ENCODE peak calls at places on chromosomes 6 and 20, in four cellular contexts. V is CD8-positive, alpha-beta T cell; Z is aorta; D is neuronal stem cell. X is an unnamed sample. For H3K9me3, H3K36me3 and H3K4me1, the result is how much of the 10 kb centered on the place peaks cover.

GRCh38 chr6:150766201-150766997 is 99.1 kb upstream of the MTHFD1L start:
- DNase-seq in V (no peak), Z (no peak), D (no peak), X (no peak)

GRCh38 chr20:2137552-2138201 is 36.0 kb downstream of the STK35 start:
- DNase-seq in V (no peak), Z (no peak), D (no peak), X (no peak)

GRCh38 chr20:9903048-9903651 is 64.3 kb upstream of the PAK5 start:
- DNase-seq in V (no peak), Z (no peak), D (peak), X (no peak)

GRCh38 chr6:28758046-28758817 is 165.6 kb downstream of the TRIM27 start:
- DNase-seq in V (no peak), Z (no peak), D (no peak), X (no peak)

GRCh38 chr6:6880745-6881437 is 226.9 kb upstream of the RREB1 start:
- DNase-seq in V (no peak), Z (no peak), D (no peak), X (no peak)

GRCh38 chr6:130018830-130019795 is 732 bp downstream of the L3MBTL3 start:
- DNase-seq in V (peak), Z (peak), D (peak), X (peak)

GRCh38 chr6:108598316-108598863 is 37.7 kb downstream of the FOXO3 start:
- DNase-seq in V (no peak), Z (no peak), D (no peak), X (no peak)

GRCh38 chr20:2557873-2558580 is 21.7 kb downstream of the TMC2 start:
- DNase-seq in V (no peak), Z (no peak), D (no peak), X (no peak)

GRCh38 chr20:36407196-36407733 is 101.1 kb downstream of the DLGAP4 start:
- DNase-seq in V (no peak), Z (no peak), D (no peak), X (no peak)

GRCh38 chr20:2694519-2694918 is 1.9 kb downstream of the EBF4 start:
- DNase-seq in V (no peak), Z (peak), D (no peak), X (no peak)

GRCh38 chr6:129340983-129341382 is 369.0 kb downstream of the ARHGAP18 start:
- DNase-seq in V (no peak), Z (no peak), D (no peak), X (no peak)

GRCh38 chr20:37649017-37649416 is 44.8 kb upstream of the CTNNBL1 start:
- DNase-seq in V (no peak), Z (no peak), D (no peak), X (no peak)
- H3K9me3 ChIP-seq in V (under half), Z (under half), D (under half), X (under half)

GRCh38 chr6:37456126-37456525 is 23.1 kb downstream of the CMTR1 start:
- DNase-seq in V (no peak), Z (no peak), D (no peak), X (no peak)

GRCh38 chr6:37459981-37460800 is 27.2 kb downstream of the CMTR1 start:
- DNase-seq in V (no peak), Z (no peak), D (peak), X (no peak)

GRCh38 chr6:37456816-37457560 is 24.0 kb downstream of the CMTR1 start:
- DNase-seq in V (no peak), Z (no peak), D (no peak), X (no peak)

DNA sequence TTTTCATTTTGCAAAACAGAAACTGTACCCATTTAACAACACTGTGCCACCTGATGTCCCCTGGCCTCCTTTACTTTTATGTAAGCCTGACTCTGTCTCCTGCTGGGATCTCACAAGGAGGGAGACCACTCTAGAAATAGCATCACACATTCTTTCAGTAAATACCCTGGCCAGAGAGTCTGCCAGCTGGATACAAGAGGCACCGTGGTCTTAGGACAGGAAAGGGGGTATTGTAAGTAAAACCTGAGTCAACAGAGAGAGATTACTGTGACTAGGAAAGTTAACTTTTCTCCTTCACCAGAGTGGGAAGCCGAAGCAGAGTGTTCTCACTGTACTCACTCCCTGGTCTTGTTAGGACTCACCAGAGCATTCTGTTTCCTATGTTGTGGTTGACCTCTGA is 27.8 kb downstream of the CMTR1 start:
- DNase-seq in V (no peak), Z (no peak), D (no peak), X (no peak)
- H3K36me3 ChIP-seq in V (half or more), Z (under half), D (half or more), X (half or more)

GRCh38 chr6:158816329-158816728 is 2.8 kb downstream of the EZR start:
- DNase-seq in V (no peak), Z (no peak), D (no peak), X (no peak)

GRCh38 chr6:158818008-158818579 is 1.1 kb downstream of the EZR start:
- DNase-seq in V (peak), Z (peak), D (peak), X (peak)

GRCh38 chr6:158817298-158818007 is 1.7 kb downstream of the EZR start:
- DNase-seq in V (no peak), Z (no peak), D (no peak), X (peak)

GRCh38 chr6:158815379-158815724 is 3.8 kb downstream of the EZR start:
- DNase-seq in V (no peak), Z (no peak), D (no peak), X (no peak)

DNA sequence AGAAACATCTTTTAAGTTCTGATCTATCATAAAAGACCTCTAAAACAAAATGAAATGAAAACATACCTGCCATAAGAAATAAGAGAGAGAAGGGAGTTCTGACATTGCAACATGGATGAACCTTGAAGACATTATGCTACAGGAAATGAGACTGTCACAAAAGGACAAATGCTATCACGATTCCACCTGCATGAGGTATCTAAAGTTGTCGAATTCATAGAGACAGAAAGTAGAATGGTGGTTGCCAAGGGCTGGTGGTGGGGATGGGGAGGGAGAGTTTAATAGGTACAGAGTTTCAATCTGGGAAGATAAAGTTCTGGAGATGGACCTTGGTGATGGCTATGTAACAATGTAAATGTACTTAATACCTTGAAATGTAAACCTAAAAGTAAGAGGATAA is 3.3 kb downstream of the EZR start:
- DNase-seq in V (no peak), Z (no peak), D (no peak), X (no peak)
- H3K4me1 ChIP-seq in V (half or more), Z (under half), D (under half), X (half or more)

GRCh38 chr6:88031550-88031949 is 16.1 kb upstream of the SPACA1 start:
- DNase-seq in V (no peak), Z (no peak), D (no peak), X (no peak)
- H3K9me3 ChIP-seq in V (under half), Z (under half), D (under half), X (under half)

GRCh38 chr6:143179096-143179495 is 118.4 kb downstream of the AIG1 start:
- DNase-seq in V (no peak), Z (no peak), D (no peak), X (no peak)

GRCh38 chr6:143176090-143177021 is 115.7 kb downstream of the AIG1 start:
- DNase-seq in V (no peak), Z (no peak), D (no peak), X (no peak)

GRCh38 chr6:143177706-143178105 is 117.0 kb downstream of the AIG1 start:
- DNase-seq in V (no peak), Z (no peak), D (no peak), X (no peak)

GRCh38 chr6:143174516-143174915 is 113.8 kb downstream of the AIG1 start:
- DNase-seq in V (no peak), Z (no peak), D (no peak), X (no peak)

DNA sequence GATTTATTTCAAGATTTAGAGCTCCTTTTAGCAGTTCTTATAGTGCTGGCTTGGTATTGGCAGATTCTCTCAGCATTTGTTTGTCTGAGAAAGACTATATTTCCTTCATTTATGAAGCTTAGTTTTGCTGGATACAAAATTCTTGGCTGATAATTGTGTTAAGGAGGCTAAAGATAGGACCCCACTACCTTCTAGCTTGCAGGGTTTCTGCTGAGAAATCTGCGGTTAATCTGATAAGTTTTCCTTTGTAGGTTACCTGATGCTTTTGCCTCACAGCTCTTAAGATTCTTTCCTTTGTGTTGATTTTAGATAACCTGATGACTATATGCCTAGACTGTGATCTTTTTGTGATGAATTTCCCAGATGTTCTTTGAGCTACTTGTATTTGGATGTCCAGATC is 114.3 kb downstream of the AIG1 start:
- DNase-seq in V (no peak), Z (no peak), D (no peak), X (no peak)
- H3K36me3 ChIP-seq in V (under half), Z (under half), D (under half), X (under half)

DNA sequence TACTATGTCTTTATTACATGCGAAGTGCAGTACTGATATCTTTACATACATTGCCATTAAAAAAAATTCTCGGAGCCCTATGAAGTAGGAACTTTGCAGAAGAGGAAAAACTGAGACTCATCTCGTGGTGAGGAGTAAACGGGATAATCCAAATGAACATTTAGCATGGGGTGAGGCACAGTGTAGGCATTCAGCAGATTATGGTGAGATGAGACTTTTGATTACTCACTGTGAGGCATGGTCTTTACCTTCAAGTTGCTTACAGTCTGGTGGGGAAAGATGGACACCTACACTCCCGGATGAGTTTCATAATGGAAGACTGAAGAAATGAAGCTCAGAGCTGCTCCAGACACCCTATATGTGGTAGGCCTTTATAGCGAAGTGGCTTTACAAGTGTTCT is 1.4 kb downstream of the RPRD1B start:
- DNase-seq in V (no peak), Z (no peak), D (no peak), X (no peak)
- H3K4me1 ChIP-seq in V (half or more), Z (under half), D (under half), X (half or more)